ENCODE peak calls at places on chromosomes 13 and 19, in eight cellular contexts. W is NCI-H2081; E is SW 1271; H is cardiac muscle cell; D is effector CD4-positive, alpha-beta T cell; A is NCI-H1105 treated with DMSO at 0.1 percent for 48 hours; K is BJ; G is AG09319. I is an unnamed sample.

GRCh38 chr13:103287659-103288058 is 221.4 kb upstream of the SLC10A2 start:
- DNase-seq in W (no peak), E (no peak), H (no peak), D (no peak), A (no peak), K (no peak), G (no peak), I (no peak)

GRCh38 chr13:50951366-50951765 is 41.8 kb downstream of the RNASEH2B start:
- DNase-seq in W (no peak), E (no peak), H (no peak), D (no peak), A (no peak), K (no peak), G (no peak), I (no peak)

GRCh38 chr13:101488734-101489133 is 36.3 kb downstream of the ITGBL1 start:
- DNase-seq in W (no peak), E (no peak), H (no peak), D (no peak), A (no peak), K (no peak), G (no peak), I (no peak)

GRCh38 chr19:48635263-48635965 is 1.8 kb downstream of the DBP start:
- DNase-seq in W (peak), E (peak), H (peak), D (peak), A (peak), K (no peak), G (no peak), I (no peak)

GRCh38 chr19:49378501-49378900 is 9.5 kb upstream of the KASH5 start:
- DNase-seq in W (no peak), E (no peak), H (no peak), D (no peak), A (no peak), K (no peak), G (no peak), I (no peak)

GRCh38 chr13:101660711-101661110 is 208.2 kb downstream of the ITGBL1 start:
- DNase-seq in W (no peak), E (no peak), H (no peak), D (no peak), A (no peak), K (no peak), G (no peak), I (no peak)

GRCh38 chr13:29336356-29336755 is 259.1 kb downstream of the SLC7A1 start:
- DNase-seq in W (no peak), E (no peak), H (no peak), D (no peak), A (no peak), K (no peak), G (no peak), I (no peak)

GRCh38 chr19:45716314-45717130 is 14.2 kb downstream of the FBXO46 start:
- DNase-seq in W (no peak), E (no peak), H (peak), D (no peak), A (peak), K (no peak), G (no peak), I (peak)

GRCh38 chr19:17205237-17206140 is 9.7 kb upstream of the USE1 start:
- DNase-seq in W (peak), E (peak), H (peak), D (peak), A (no peak), K (no peak), G (no peak), I (peak)

GRCh38 chr19:5707576-5708575 is 12.1 kb downstream of the LONP1 start:
- DNase-seq in W (no peak), E (no peak), H (no peak), D (no peak), A (no peak), K (no peak), G (no peak), I (no peak)

GRCh38 chr19:47377801-47378200 is 28.7 kb downstream of the DHX34 start:
- DNase-seq in W (peak), E (no peak), H (no peak), D (no peak), A (no peak), K (no peak), G (no peak), I (peak)

GRCh38 chr19:49677232-49677881 is at the start of gene PRMT1:
- DNase-seq in W (peak), E (no peak), H (peak), D (peak), A (peak), K (no peak), G (no peak), I (no peak)

GRCh38 chr19:50736338-50736737 is 13.2 kb downstream of the CLEC11A start:
- DNase-seq in W (no peak), E (no peak), H (no peak), D (no peak), A (no peak), K (no peak), G (no peak), I (no peak)

GRCh38 chr19:44741258-44741731 is 7.2 kb upstream of the BCL3 start:
- DNase-seq in W (no peak), E (no peak), H (no peak), D (no peak), A (no peak), K (no peak), G (no peak), I (no peak)

GRCh38 chr13:46516624-46517318 is 36.2 kb upstream of the LRCH1 start:
- DNase-seq in W (peak), E (no peak), H (no peak), D (no peak), A (peak), K (no peak), G (no peak), I (no peak)

GRCh38 chr19:6540918-6541689 is 10.3 kb downstream of the TNFSF9 start:
- DNase-seq in W (no peak), E (no peak), H (no peak), D (no peak), A (no peak), K (no peak), G (no peak), I (no peak)

I was measured in ELF-1.